ENCODE peak calls at places on chromosomes 7 and 10, in ten cellular contexts. I, Y, H, A, G, P, K, T, V and F are unnamed samples.

GRCh38 chr10:98577168-98577567 is 130.4 kb upstream of the HPS1 start:
- DNase-seq in I (no peak), Y (no peak), H (no peak), A (no peak), G (peak; percentile 35), P (no peak), K (no peak), T (no peak), V (no peak), F (no peak)

GRCh38 chr7:96246972-96247371 is 74.9 kb downstream of the SLC25A13 start:
- DNase-seq in I (no peak), Y (no peak), H (no peak), A (no peak), G (no peak), P (no peak), K (no peak), T (no peak), V (no peak), F (no peak)

GRCh38 chr10:122143238-122143841 is 127.8 kb upstream of the BTBD16 start:
- DNase-seq in I (no peak), Y (no peak), H (no peak), A (no peak), G (peak; percentile 65), P (no peak), K (no peak), T (no peak), V (no peak), F (no peak)

GRCh38 chr7:88477957-88478356 is 171.3 kb upstream of the STEAP4 start:
- DNase-seq in I (no peak), Y (no peak), H (no peak), A (no peak), G (no peak), P (no peak), K (no peak), T (no peak), V (no peak), F (no peak)

GRCh38 chr7:732094-732541 is 5.0 kb upstream of the PRKAR1B start:
- DNase-seq in I (no peak), Y (peak; percentile 38), H (no peak), A (peak; percentile 54), G (peak; percentile 62), P (peak; percentile 23), K (peak; percentile 17), T (peak; percentile 22), V (peak; percentile 83), F (no peak)

GRCh38 chr7:112654322-112655216 is 135.6 kb downstream of the TMEM168 start:
- DNase-seq in I (no peak), Y (no peak), H (peak; percentile 66), A (peak; percentile 18), G (peak; percentile 34), P (no peak), K (no peak), T (no peak), V (no peak), F (no peak)

GRCh38 chr10:109978481-109978880 is 29.3 kb upstream of the ADD3 start:
- DNase-seq in I (peak; percentile 70), Y (no peak), H (peak; percentile 88), A (peak; percentile 55), G (peak; percentile 48), P (peak; percentile 59), K (peak; percentile 59), T (peak; percentile 64), V (no peak), F (peak; percentile 24)

GRCh38 chr10:102701272-102701671 is 12.9 kb downstream of the ARL3 start:
- DNase-seq in I (no peak), Y (no peak), H (no peak), A (no peak), G (no peak), P (no peak), K (no peak), T (no peak), V (no peak), F (no peak)

GRCh38 chr7:130008941-130009847 is 42.0 kb downstream of the ZC3HC1 start:
- DNase-seq in I (no peak), Y (peak; percentile 48), H (peak; percentile 74), A (peak; percentile 93), G (peak; percentile 97), P (no peak), K (no peak), T (no peak), V (peak; percentile 85), F (no peak)

GRCh38 chr7:158371856-158372255 is 215.8 kb downstream of the PTPRN2 start:
- DNase-seq in I (no peak), Y (no peak), H (no peak), A (no peak), G (no peak), P (no peak), K (no peak), T (no peak), V (peak; percentile 51), F (no peak)

GRCh38 chr10:47030191-47030698 is 119.0 kb downstream of the PTPN20 start:
- DNase-seq in I (no peak), Y (no peak), H (no peak), A (no peak), G (no peak), P (no peak), K (no peak), T (no peak), V (peak; percentile 54), F (no peak)

GRCh38 chr7:128025380-128025779 is 5.9 kb downstream of the LRRC4 start:
- DNase-seq in I (no peak), Y (no peak), H (peak; percentile 36), A (no peak), G (peak; percentile 40), P (no peak), K (no peak), T (no peak), V (no peak), F (no peak)

GRCh38 chr10:124875596-124875995 is 66.3 kb upstream of the ZRANB1 start:
- DNase-seq in I (peak; percentile 10), Y (no peak), H (peak; percentile 47), A (peak; percentile 12), G (peak; percentile 7), P (no peak), K (no peak), T (no peak), V (no peak), F (no peak)

GRCh38 chr10:101572785-101573184 is 15.3 kb downstream of the POLL start:
- DNase-seq in I (no peak), Y (no peak), H (no peak), A (no peak), G (no peak), P (no peak), K (no peak), T (no peak), V (no peak), F (no peak)